ENCODE peak calls at places on chromosome 9, in seven cellular contexts. E is hippocampal formation, O is germinal center, J is NCI-H460, C is EL, G is SW 1271, N is endothelial cell. Y is an unnamed sample.

GRCh38 chr9:107491081-107492053 is 1.8 kb upstream of the KLF4 start:
- DNase-seq in E (no peak), G (no peak), N (peak), J (no peak), C (no peak), O (no peak), Y (no peak)

GRCh38 chr9:19085295-19085694 is 17.4 kb downstream of the HAUS6 start:
- DNase-seq in J (peak), E (no peak), G (no peak), O (peak), C (no peak), N (no peak), Y (no peak)

GRCh38 chr9:130448771-130449170 is 4.0 kb downstream of the ASS1 start:
- DNase-seq in G (no peak), J (no peak), O (no peak), N (no peak), E (no peak), C (no peak), Y (no peak)

GRCh38 chr9:104863180-104863883 is 64.6 kb downstream of the ABCA1 start:
- DNase-seq in C (peak), N (peak), O (peak), G (peak), E (peak), J (peak), Y (peak)

GRCh38 chr9:88852794-88853193 is 138.5 kb upstream of the S1PR3 start:
- DNase-seq in E (no peak), N (no peak), O (no peak), G (peak), J (peak), C (peak), Y (peak)

GRCh38 chr9:76415731-76416130 is 21.5 kb upstream of the RFK start:
- DNase-seq in J (no peak), E (no peak), G (no peak), O (no peak), C (peak), N (no peak), Y (no peak)

GRCh38 chr9:20209421-20210340 is 412.6 kb downstream of the MLLT3 start:
- DNase-seq in E (no peak), G (no peak), J (no peak), C (no peak), N (no peak), O (no peak), Y (no peak)

GRCh38 chr9:120850315-120850714 is 7.6 kb upstream of the PSMD5 start:
- DNase-seq in C (no peak), E (no peak), G (no peak), J (no peak), N (no peak), O (no peak), Y (no peak)

GRCh38 chr9:91071185-91071990 is 269.8 kb downstream of the SYK start:
- DNase-seq in O (no peak), C (peak), G (peak), N (no peak), J (peak), E (no peak), Y (no peak)

GRCh38 chr9:125332527-125332926 is 70.9 kb downstream of the GAPVD1 start:
- DNase-seq in N (no peak), J (no peak), C (no peak), E (no peak), O (no peak), G (no peak), Y (no peak)

GRCh38 chr9:115127191-115127817 is 9.3 kb upstream of the TNC start:
- DNase-seq in O (no peak), J (no peak), C (peak), N (no peak), G (no peak), E (no peak), Y (peak)

GRCh38 chr9:133773889-133774655 is 35.9 kb upstream of the SARDH start:
- DNase-seq in C (peak), N (no peak), G (no peak), O (no peak), J (no peak), E (no peak), Y (no peak)

GRCh38 chr9:16784002-16784401 is 86.5 kb downstream of the BNC2 start:
- DNase-seq in G (no peak), N (no peak), C (no peak), E (no peak), O (no peak), J (no peak), Y (no peak)

GRCh38 chr9:36897476-36897875 is 136.6 kb downstream of the PAX5 start:
- DNase-seq in G (no peak), E (no peak), N (no peak), C (no peak), O (no peak), J (no peak), Y (no peak)

GRCh38 chr9:15249042-15249818 is 57.8 kb downstream of the TTC39B start:
- DNase-seq in E (no peak), C (peak), G (no peak), N (peak), J (no peak), O (no peak), Y (no peak)

GRCh38 chr9:123689701-123690428 is 240.1 kb downstream of the DENND1A start:
- DNase-seq in N (no peak), J (no peak), O (no peak), E (no peak), G (no peak), C (no peak), Y (no peak)

GRCh38 chr9:18855636-18856035 is 177.4 kb downstream of the SAXO1 start:
- DNase-seq in N (no peak), O (no peak), G (no peak), J (no peak), C (no peak), E (peak), Y (no peak)

Y was measured in Caki2.